ENCODE peak calls at places on chromosomes 4 and X, in eight cellular contexts. One of them, this sample, is unnamed.

GRCh38 chr4:169707958-169708643 is 49.6 kb downstream of the HPF1 start:
- DNase-seq in endothelial cell: no peak
- DNase-seq in A549: no peak
- DNase-seq in endothelial cell of umbilical vein: no peak
- DNase-seq in HFFc6: no peak
- DNase-seq in nephron progenitor cell: no peak
- DNase-seq in lower lobe of right lung: no peak
- DNase-seq in kidney epithelial cell: no peak
- DNase-seq in this sample: no peak

GRCh38 chr4:2105559-2105958 is 46.4 kb downstream of the NAT8L start:
- DNase-seq in endothelial cell: no peak
- DNase-seq in A549: no peak
- DNase-seq in lower lobe of right lung: no peak
- DNase-seq in HFFc6: peak; percentile 22
- DNase-seq in kidney epithelial cell: no peak
- DNase-seq in nephron progenitor cell: no peak
- DNase-seq in endothelial cell of umbilical vein: no peak
- DNase-seq in this sample: no peak

GRCh38 chr4:41204400-41204978 is 9.9 kb downstream of the APBB2 start:
- DNase-seq in A549: no peak
- DNase-seq in nephron progenitor cell: no peak
- DNase-seq in endothelial cell: no peak
- DNase-seq in lower lobe of right lung: no peak
- DNase-seq in kidney epithelial cell: peak; percentile 67
- DNase-seq in HFFc6: peak; percentile 78
- DNase-seq in endothelial cell of umbilical vein: peak; percentile 80
- DNase-seq in this sample: no peak

GRCh38 chrX:134632386-134632785 is 25.9 kb downstream of the PLAC1 start:
- DNase-seq in kidney epithelial cell: no peak
- DNase-seq in A549: no peak
- DNase-seq in endothelial cell of umbilical vein: no peak
- DNase-seq in HFFc6: no peak
- DNase-seq in lower lobe of right lung: no peak
- DNase-seq in endothelial cell: no peak
- DNase-seq in nephron progenitor cell: no peak
- DNase-seq in this sample: no peak

GRCh38 chr4:185566425-185566824 is 31.1 kb upstream of the PDLIM3 start:
- DNase-seq in nephron progenitor cell: no peak
- DNase-seq in HFFc6: no peak
- DNase-seq in endothelial cell: no peak
- DNase-seq in A549: no peak
- DNase-seq in endothelial cell of umbilical vein: no peak
- DNase-seq in kidney epithelial cell: no peak
- DNase-seq in lower lobe of right lung: no peak
- DNase-seq in this sample: no peak

GRCh38 chr4:108313546-108314339 is 145.0 kb upstream of the LEF1 start:
- DNase-seq in A549: no peak
- DNase-seq in lower lobe of right lung: no peak
- DNase-seq in kidney epithelial cell: no peak
- DNase-seq in endothelial cell: no peak
- DNase-seq in endothelial cell of umbilical vein: no peak
- DNase-seq in HFFc6: no peak
- DNase-seq in nephron progenitor cell: no peak
- DNase-seq in this sample: no peak

GRCh38 chr4:6549445-6549844 is 25.5 kb upstream of the MAN2B2 start:
- DNase-seq in lower lobe of right lung: no peak
- DNase-seq in endothelial cell: no peak
- DNase-seq in nephron progenitor cell: no peak
- DNase-seq in A549: no peak
- DNase-seq in HFFc6: no peak
- DNase-seq in endothelial cell of umbilical vein: no peak
- DNase-seq in kidney epithelial cell: no peak
- DNase-seq in this sample: no peak

GRCh38 chr4:98027827-98028226 is 115.4 kb downstream of the STPG2 start:
- DNase-seq in kidney epithelial cell: peak; percentile 31
- DNase-seq in lower lobe of right lung: no peak
- DNase-seq in nephron progenitor cell: no peak
- DNase-seq in A549: peak; percentile 2
- DNase-seq in endothelial cell: no peak
- DNase-seq in endothelial cell of umbilical vein: no peak
- DNase-seq in HFFc6: no peak
- DNase-seq in this sample: no peak

GRCh38 chr4:139943277-139943676 is 210.7 kb downstream of the MAML3 start:
- DNase-seq in lower lobe of right lung: no peak
- DNase-seq in nephron progenitor cell: no peak
- DNase-seq in A549: no peak
- DNase-seq in kidney epithelial cell: no peak
- DNase-seq in HFFc6: no peak
- DNase-seq in endothelial cell of umbilical vein: no peak
- DNase-seq in endothelial cell: no peak
- DNase-seq in this sample: no peak

GRCh38 chr4:169099775-169100180 is 89.7 kb upstream of the CBR4 start:
- DNase-seq in A549: no peak
- DNase-seq in kidney epithelial cell: no peak
- DNase-seq in lower lobe of right lung: no peak
- DNase-seq in endothelial cell of umbilical vein: peak; percentile 42
- DNase-seq in HFFc6: no peak
- DNase-seq in nephron progenitor cell: no peak
- DNase-seq in endothelial cell: no peak
- DNase-seq in this sample: no peak

GRCh38 chr4:184457530-184458249 is 16.7 kb downstream of the IRF2 start:
- DNase-seq in nephron progenitor cell: no peak
- DNase-seq in endothelial cell: no peak
- DNase-seq in HFFc6: no peak
- DNase-seq in kidney epithelial cell: no peak
- DNase-seq in A549: no peak
- DNase-seq in lower lobe of right lung: no peak
- DNase-seq in endothelial cell of umbilical vein: no peak
- DNase-seq in this sample: no peak

GRCh38 chrX:19740744-19741143 is 146.7 kb downstream of the SH3KBP1 start:
- DNase-seq in kidney epithelial cell: no peak
- DNase-seq in HFFc6: no peak
- DNase-seq in nephron progenitor cell: no peak
- DNase-seq in endothelial cell: no peak
- DNase-seq in endothelial cell of umbilical vein: no peak
- DNase-seq in A549: no peak
- DNase-seq in lower lobe of right lung: no peak
- DNase-seq in this sample: no peak

GRCh38 chr4:83223781-83224180 is 60.8 kb downstream of the COQ2 start:
- DNase-seq in lower lobe of right lung: no peak
- DNase-seq in kidney epithelial cell: no peak
- DNase-seq in endothelial cell: no peak
- DNase-seq in HFFc6: no peak
- DNase-seq in A549: no peak
- DNase-seq in nephron progenitor cell: no peak
- DNase-seq in endothelial cell of umbilical vein: no peak
- DNase-seq in this sample: no peak

GRCh38 chr4:100414016-100414790 is 103.6 kb downstream of the EMCN start:
- DNase-seq in endothelial cell of umbilical vein: no peak
- DNase-seq in HFFc6: peak; percentile 28
- DNase-seq in nephron progenitor cell: no peak
- DNase-seq in kidney epithelial cell: no peak
- DNase-seq in endothelial cell: no peak
- DNase-seq in A549: no peak
- DNase-seq in lower lobe of right lung: no peak
- DNase-seq in this sample: no peak

GRCh38 chr4:73608677-73609594 is 11.3 kb downstream of the RASSF6 start:
- DNase-seq in nephron progenitor cell: no peak
- DNase-seq in HFFc6: peak; percentile 21
- DNase-seq in endothelial cell: no peak
- DNase-seq in endothelial cell of umbilical vein: peak; percentile 55
- DNase-seq in A549: no peak
- DNase-seq in kidney epithelial cell: no peak
- DNase-seq in lower lobe of right lung: no peak
- DNase-seq in this sample: no peak

GRCh38 chr4:111639876-111640275 is 505.4 kb upstream of the FAM241A start:
- DNase-seq in nephron progenitor cell: no peak
- DNase-seq in endothelial cell of umbilical vein: peak; percentile 10
- DNase-seq in lower lobe of right lung: no peak
- DNase-seq in HFFc6: peak; percentile 40
- DNase-seq in kidney epithelial cell: no peak
- DNase-seq in A549: no peak
- DNase-seq in endothelial cell: no peak
- DNase-seq in this sample: no peak

GRCh38 chrX:63664741-63665140 is 120.3 kb downstream of the ARHGEF9 start:
- DNase-seq in nephron progenitor cell: no peak
- DNase-seq in endothelial cell: no peak
- DNase-seq in kidney epithelial cell: no peak
- DNase-seq in HFFc6: no peak
- DNase-seq in endothelial cell of umbilical vein: no peak
- DNase-seq in A549: no peak
- DNase-seq in lower lobe of right lung: no peak
- DNase-seq in this sample: no peak

GRCh38 chr4:69738872-69739271 is 21.5 kb downstream of the SULT1B1 start:
- DNase-seq in endothelial cell of umbilical vein: no peak
- DNase-seq in HFFc6: no peak
- DNase-seq in A549: no peak
- DNase-seq in endothelial cell: no peak
- DNase-seq in nephron progenitor cell: no peak
- DNase-seq in lower lobe of right lung: no peak
- DNase-seq in kidney epithelial cell: no peak
- DNase-seq in this sample: no peak

GRCh38 chr4:10226756-10227155 is 110.2 kb upstream of the WDR1 start:
- DNase-seq in lower lobe of right lung: no peak
- DNase-seq in nephron progenitor cell: no peak
- DNase-seq in kidney epithelial cell: no peak
- DNase-seq in endothelial cell: no peak
- DNase-seq in endothelial cell of umbilical vein: no peak
- DNase-seq in A549: no peak
- DNase-seq in HFFc6: peak; percentile 74
- DNase-seq in this sample: no peak

GRCh38 chr4:18689308-18689915 is 667.9 kb upstream of the LCORL start:
- DNase-seq in HFFc6: peak; percentile 62
- DNase-seq in endothelial cell: peak; percentile 75
- DNase-seq in lower lobe of right lung: no peak
- DNase-seq in nephron progenitor cell: peak; percentile 72
- DNase-seq in kidney epithelial cell: peak; percentile 7
- DNase-seq in A549: peak; percentile 1
- DNase-seq in endothelial cell of umbilical vein: peak; percentile 77
- DNase-seq in this sample: no peak

GRCh38 chr4:123832173-123833026 is 435.8 kb downstream of the SPRY1 start:
- DNase-seq in endothelial cell of umbilical vein: peak; percentile 86
- DNase-seq in lower lobe of right lung: no peak
- DNase-seq in endothelial cell: no peak
- DNase-seq in A549: no peak
- DNase-seq in nephron progenitor cell: no peak
- DNase-seq in HFFc6: peak; percentile 97
- DNase-seq in kidney epithelial cell: peak; percentile 93
- DNase-seq in this sample: no peak

GRCh38 chr4:22090655-22091350 is 142.2 kb upstream of the KCNIP4 start:
- DNase-seq in endothelial cell: no peak
- DNase-seq in nephron progenitor cell: no peak
- DNase-seq in HFFc6: no peak
- DNase-seq in A549: no peak
- DNase-seq in kidney epithelial cell: no peak
- DNase-seq in lower lobe of right lung: no peak
- DNase-seq in endothelial cell of umbilical vein: no peak
- DNase-seq in this sample: no peak

GRCh38 chr4:74423101-74423500 is 21.8 kb upstream of the AREG start:
- DNase-seq in endothelial cell of umbilical vein: peak; percentile 81
- DNase-seq in HFFc6: peak; percentile 83
- DNase-seq in nephron progenitor cell: no peak
- DNase-seq in A549: no peak
- DNase-seq in kidney epithelial cell: no peak
- DNase-seq in lower lobe of right lung: no peak
- DNase-seq in endothelial cell: no peak
- DNase-seq in this sample: no peak

GRCh38 chrX:119948381-119948780 is 4.8 kb upstream of the NKAP start:
- DNase-seq in endothelial cell of umbilical vein: no peak
- DNase-seq in HFFc6: no peak
- DNase-seq in lower lobe of right lung: no peak
- DNase-seq in A549: no peak
- DNase-seq in endothelial cell: no peak
- DNase-seq in kidney epithelial cell: no peak
- DNase-seq in nephron progenitor cell: no peak
- DNase-seq in this sample: no peak
- TF ChIP-seq CTCF in endothelial cell of umbilical vein: no peak
- TF ChIP-seq CTCF in HFFc6: peak; percentile 30
- TF ChIP-seq CTCF in lower lobe of right lung: no peak
- TF ChIP-seq CTCF in A549: peak; percentile 25
- TF ChIP-seq CTCF in endothelial cell: no peak
- TF ChIP-seq CTCF in kidney epithelial cell: peak; percentile 17
- TF ChIP-seq CTCF in nephron progenitor cell: no peak
- TF ChIP-seq CTCF in this sample: no peak

DNA sequence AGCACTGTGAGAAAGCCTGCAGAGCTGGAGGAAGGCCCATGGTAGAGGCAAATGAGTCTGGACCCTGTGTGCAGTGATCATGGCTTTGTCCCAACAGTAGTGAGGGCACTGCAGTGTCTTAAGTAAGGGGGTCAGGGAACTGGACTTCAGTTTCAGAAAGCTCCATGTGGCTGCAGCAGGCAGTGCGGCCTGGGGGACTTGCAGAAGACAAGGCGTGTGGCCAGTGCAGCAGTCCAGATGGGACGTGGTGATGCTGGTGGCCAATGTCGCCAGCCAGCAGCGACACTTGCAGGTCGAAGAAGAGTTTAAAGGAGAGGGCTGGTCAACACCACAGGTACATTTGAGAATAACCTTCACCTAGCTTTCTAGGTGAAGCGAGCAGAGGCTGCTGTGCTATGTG is 113.4 kb downstream of the ZNF827 start:
- DNase-seq in endothelial cell of umbilical vein: no peak
- DNase-seq in kidney epithelial cell: no peak
- DNase-seq in endothelial cell: no peak
- DNase-seq in nephron progenitor cell: no peak
- DNase-seq in HFFc6: no peak
- DNase-seq in lower lobe of right lung: no peak
- DNase-seq in A549: no peak
- DNase-seq in this sample: no peak
- TF ChIP-seq CTCF in endothelial cell of umbilical vein: no peak
- TF ChIP-seq CTCF in kidney epithelial cell: no peak
- TF ChIP-seq CTCF in endothelial cell: no peak
- TF ChIP-seq CTCF in nephron progenitor cell: no peak
- TF ChIP-seq CTCF in HFFc6: no peak
- TF ChIP-seq CTCF in lower lobe of right lung: no peak
- TF ChIP-seq CTCF in A549: no peak
- TF ChIP-seq CTCF in this sample: no peak

GRCh38 chrX:50680990-50681389 is 133.0 kb downstream of the SHROOM4 start:
- DNase-seq in nephron progenitor cell: peak; percentile 10
- DNase-seq in kidney epithelial cell: no peak
- DNase-seq in HFFc6: no peak
- DNase-seq in endothelial cell: peak; percentile 38
- DNase-seq in lower lobe of right lung: no peak
- DNase-seq in endothelial cell of umbilical vein: peak; percentile 63
- DNase-seq in A549: no peak
- DNase-seq in this sample: no peak
- TF ChIP-seq CTCF in nephron progenitor cell: peak; percentile 33
- TF ChIP-seq CTCF in kidney epithelial cell: peak; percentile 17
- TF ChIP-seq CTCF in HFFc6: no peak
- TF ChIP-seq CTCF in endothelial cell: peak; percentile 57
- TF ChIP-seq CTCF in lower lobe of right lung: peak; percentile 23
- TF ChIP-seq CTCF in endothelial cell of umbilical vein: peak; percentile 39
- TF ChIP-seq CTCF in A549: no peak
- TF ChIP-seq CTCF in this sample: no peak

DNA sequence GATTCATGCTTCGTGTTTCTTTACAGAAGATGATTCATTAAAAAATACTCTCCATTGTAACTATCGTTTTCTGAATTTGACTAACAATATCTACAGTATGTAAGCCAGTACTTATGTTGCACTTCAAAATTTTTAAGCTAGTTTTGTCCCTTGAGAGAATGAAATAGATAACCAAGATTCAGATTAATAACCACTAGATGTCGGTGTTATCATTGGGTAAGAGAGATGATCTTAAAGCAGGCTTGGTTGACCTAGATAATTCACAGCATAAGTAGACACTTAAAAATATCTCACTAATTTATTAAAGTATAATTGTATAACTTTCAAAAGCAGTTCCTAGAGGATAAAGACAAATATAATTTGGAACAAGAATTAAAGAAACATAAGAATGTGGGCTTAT is 430.9 kb downstream of the C4orf33 start:
- DNase-seq in lower lobe of right lung: no peak
- DNase-seq in nephron progenitor cell: no peak
- DNase-seq in A549: no peak
- DNase-seq in kidney epithelial cell: no peak
- DNase-seq in endothelial cell: no peak
- DNase-seq in HFFc6: no peak
- DNase-seq in endothelial cell of umbilical vein: peak; percentile 57
- DNase-seq in this sample: no peak
- TF ChIP-seq CTCF in lower lobe of right lung: peak; percentile 53
- TF ChIP-seq CTCF in nephron progenitor cell: no peak
- TF ChIP-seq CTCF in A549: peak; percentile 35
- TF ChIP-seq CTCF in kidney epithelial cell: no peak
- TF ChIP-seq CTCF in endothelial cell: no peak
- TF ChIP-seq CTCF in HFFc6: no peak
- TF ChIP-seq CTCF in endothelial cell of umbilical vein: no peak
- TF ChIP-seq CTCF in this sample: peak; percentile 0

This sample was measured in CD14-positive monocyte.